ENCODE peak calls at places on chromosomes 5 and 9, in five cellular contexts. B is H9, C is HS-27A, G is cardiac fibroblast, U is NCI-H1092 treated with DMSO at 0.1 percent for 48 hours. D is an unnamed sample.
A peak's percentile ranks its signal among the peaks of the same experiment; 100 is the strongest.

GRCh38 chr5:62343428-62343827 is 37.4 kb downstream of the KIF2A start:
- DNase-seq in U (no peak), B (no peak), C (no peak), G (peak; percentile 22), D (no peak)

GRCh38 chr5:151719228-151719861 is 32.6 kb upstream of the SPARC start:
- DNase-seq in B (peak; percentile 46), C (no peak), U (no peak), G (peak; percentile 82), D (peak; percentile 72)

GRCh38 chr5:155996123-155996522 is 330.8 kb upstream of the SGCD start:
- DNase-seq in G (no peak), U (no peak), B (no peak), C (no peak), D (no peak)

GRCh38 chr5:10485142-10485795 is 43.6 kb downstream of the ROPN1L start:
- DNase-seq in G (peak; percentile 77), B (peak; percentile 71), C (peak; percentile 95), U (no peak), D (peak; percentile 41)

GRCh38 chr5:154444559-154445421 is 1.0 kb upstream of the SAP30L start:
- DNase-seq in U (peak; percentile 2), B (peak; percentile 51), G (no peak), C (no peak), D (peak; percentile 46)

GRCh38 chr9:112051812-112052211 is 123.3 kb downstream of the SUSD1 start:
- DNase-seq in C (no peak), G (peak; percentile 85), U (no peak), B (no peak), D (no peak)

GRCh38 chr9:119963798-119964372 is 594.6 kb upstream of the BRINP1 start:
- DNase-seq in B (peak; percentile 95), C (peak; percentile 79), U (no peak), G (peak; percentile 75), D (no peak)

GRCh38 chr5:89087128-89087527 is 204.1 kb upstream of the MEF2C start:
- DNase-seq in B (no peak), C (no peak), G (no peak), U (no peak), D (no peak)

GRCh38 chr5:96067251-96067650 is 105.6 kb upstream of the ELL2 start:
- DNase-seq in U (no peak), G (no peak), B (no peak), C (no peak), D (no peak)

GRCh38 chr9:129411501-129412175 is 209.3 kb downstream of the C9orf50 start:
- DNase-seq in U (no peak), G (no peak), B (no peak), C (no peak), D (no peak)

GRCh38 chr9:9305600-9305999 is 1307.2 kb downstream of the PTPRD start:
- DNase-seq in G (no peak), C (no peak), B (no peak), U (no peak), D (no peak)

GRCh38 chr5:23466401-23466886 is 41.0 kb upstream of the PRDM9 start:
- DNase-seq in G (peak; percentile 69), C (no peak), U (no peak), B (no peak), D (no peak)

GRCh38 chr9:94922098-94922607 is 195.7 kb downstream of the AOPEP start:
- DNase-seq in G (peak; percentile 97), C (peak; percentile 92), B (no peak), U (no peak), D (no peak)

GRCh38 chr9:35340046-35340445 is 149.9 kb upstream of the RUSC2 start:
- DNase-seq in U (no peak), C (no peak), G (no peak), B (no peak), D (no peak)

GRCh38 chr5:142602720-142603245 is 83.1 kb downstream of the FGF1 start:
- DNase-seq in U (no peak), C (no peak), B (no peak), G (peak; percentile 26), D (no peak)

GRCh38 chr5:32578764-32579163 is 6.6 kb upstream of the SUB1 start:
- DNase-seq in U (no peak), G (no peak), C (no peak), B (no peak), D (no peak)

GRCh38 chr9:136088939-136089696 is 6.0 kb downstream of the NACC2 start:
- DNase-seq in G (no peak), B (peak; percentile 25), C (no peak), U (no peak), D (peak; percentile 13)

GRCh38 chr9:134676886-134677285 is 35.3 kb downstream of the COL5A1 start:
- DNase-seq in C (no peak), B (no peak), G (no peak), U (no peak), D (no peak)

GRCh38 chr5:1140188-1140817 is 28.4 kb upstream of the SLC12A7 start:
- DNase-seq in U (peak; percentile 59), B (peak; percentile 58), C (no peak), G (peak; percentile 60), D (no peak)

GRCh38 chr5:146965781-146966659 is 87.5 kb upstream of the PPP2R2B start:
- DNase-seq in G (peak; percentile 85), U (peak; percentile 83), C (peak; percentile 59), B (peak; percentile 56), D (peak; percentile 85)

GRCh38 chr5:146048994-146049703 is 56.2 kb downstream of the PLAC8L1 start:
- DNase-seq in B (peak; percentile 68), U (peak; percentile 14), G (peak; percentile 86), C (peak; percentile 29), D (peak; percentile 70)

GRCh38 chr9:90974007-90974406 is 172.4 kb downstream of the SYK start:
- DNase-seq in B (no peak), U (no peak), G (peak; percentile 69), C (no peak), D (no peak)

GRCh38 chr5:90551376-90551775 is 7.2 kb upstream of the ADGRV1 start:
- DNase-seq in C (no peak), U (no peak), B (no peak), G (no peak), D (no peak)

GRCh38 chr5:141868541-141868940 is 9.7 kb downstream of the PCDH1 start:
- DNase-seq in U (no peak), B (peak; percentile 15), G (no peak), C (no peak), D (no peak)

GRCh38 chr9:90773593-90773992 is 28.0 kb upstream of the SYK start:
- DNase-seq in B (no peak), G (no peak), U (peak; percentile 59), C (no peak), D (no peak)

GRCh38 chr9:133144142-133144886 is 19.4 kb downstream of the GBGT1 start:
- DNase-seq in G (peak; percentile 57), B (peak; percentile 84), C (no peak), U (peak; percentile 74), D (peak; percentile 86)

GRCh38 chr5:7927466-7928375 is 58.8 kb downstream of the MTRR start:
- DNase-seq in U (peak; percentile 73), G (peak; percentile 63), C (peak; percentile 26), B (peak; percentile 73), D (peak; percentile 69)

GRCh38 chr9:7976167-7976755 is 176.7 kb upstream of the DMAC1 start:
- DNase-seq in U (no peak), B (no peak), C (no peak), G (no peak), D (no peak)

GRCh38 chr5:150411245-150411979 is 1.3 kb downstream of the CD74 start:
- DNase-seq in C (no peak), B (no peak), U (no peak), G (peak; percentile 23), D (no peak)

GRCh38 chr9:126386088-126386487 is 59.5 kb downstream of the MVB12B start:
- DNase-seq in B (peak; percentile 46), U (no peak), C (no peak), G (peak; percentile 44), D (peak; percentile 42)

D was measured in HAP-1.